ENCODE peak calls at places on chromosomes 4 and X, in four cellular contexts. F is putamen; H is H54; R is activated naive CD8-positive, alpha-beta T cell treated with anti-CD3 and anti-CD28 coated beads, Interleukin-2, amount 50 U/mL, for 24 hours. J is an unnamed sample.

GRCh38 chr4:150289198-150289597 is 211.0 kb downstream of the DCLK2 start:
- DNase-seq in F (no peak), H (no peak), R (no peak), J (no peak)

GRCh38 chr4:86918539-86919072 is 16.2 kb upstream of the AFF1 start:
- DNase-seq in F (no peak), H (no peak), R (no peak), J (no peak)

GRCh38 chr4:183961772-183962171 is 56.7 kb downstream of the STOX2 start:
- DNase-seq in F (no peak), H (no peak), R (no peak), J (no peak)

GRCh38 chr4:136812100-136812880 is 720.0 kb downstream of the PCDH18 start:
- DNase-seq in F (no peak), H (no peak), R (no peak), J (no peak)

GRCh38 chr4:20126906-20127305 is 124.8 kb upstream of the SLIT2 start:
- DNase-seq in F (no peak), H (no peak), R (no peak), J (no peak)

GRCh38 chrX:19046343-19047215 is 62.7 kb upstream of the PHKA2 start:
- DNase-seq in F (no peak), H (peak), R (no peak), J (no peak)

GRCh38 chr4:141027421-141027820 is 105.8 kb downstream of the RNF150 start:
- DNase-seq in F (no peak), H (no peak), R (no peak), J (no peak)

GRCh38 chr4:7699040-7699439 is 240.6 kb downstream of the AFAP1 start:
- DNase-seq in F (no peak), H (peak), R (no peak), J (no peak)

GRCh38 chr4:108056418-108056817 is 66.7 kb downstream of the HADH start:
- DNase-seq in F (no peak), H (no peak), R (no peak), J (no peak)

GRCh38 chrX:48714573-48714972 is 18.0 kb downstream of the SUV39H1 start:
- DNase-seq in F (no peak), H (no peak), R (no peak), J (no peak)

GRCh38 chr4:88009871-88010270 is 2.4 kb downstream of the PKD2 start:
- DNase-seq in F (no peak), H (no peak), R (no peak), J (no peak)

GRCh38 chr4:153465922-153466636 is at the start of gene TMEM131L:
- DNase-seq in F (peak), H (peak), R (peak), J (peak)

GRCh38 chrX:2707334-2707760 is 16.3 kb downstream of the CD99 start:
- DNase-seq in F (no peak), H (peak), R (peak), J (peak)

GRCh38 chr4:76611164-76611563 is 176.1 kb downstream of the SHROOM3 start:
- DNase-seq in F (no peak), H (no peak), R (no peak), J (no peak)

GRCh38 chr4:69156913-69157312 is 57.6 kb downstream of the UGT2B11 start:
- DNase-seq in F (no peak), H (no peak), R (no peak), J (no peak)

J was measured in natural killer cell treated with Interleukin-12 subunit alpha and Interleukin-12 subunit beta and Interleukin-15 and Interleukin-18, amount 100 ng/mL, for 72 hours.